ENCODE peak calls at places on chromosomes 3 and 15, in four cellular contexts. M is neural progenitor cell, E is brain microvascular endothelial cell, P is breast epithelium. D is an unnamed sample.

GRCh38 chr3:129558772-129559564 is 16.0 kb downstream of the H1-8 start:
- DNase-seq in M (no peak), E (no peak), P (no peak), D (no peak)

GRCh38 chr15:99421172-99421656 is 144.6 kb upstream of the MEF2A start:
- DNase-seq in M (peak; percentile 61), E (no peak), P (no peak), D (no peak)

GRCh38 chr3:101495552-101495951 is 17.5 kb downstream of the SENP7 start:
- DNase-seq in M (no peak), E (no peak), P (no peak), D (no peak)

GRCh38 chr3:56929809-56930615 is 128.3 kb upstream of the ARHGEF3 start:
- DNase-seq in M (no peak), E (no peak), P (no peak), D (no peak)

GRCh38 chr3:156553705-156554356 is 1.1 kb downstream of the SSR3 start:
- DNase-seq in M (no peak), E (peak; percentile 76), P (no peak), D (no peak)

GRCh38 chr3:151843275-151843674 is 29.4 kb downstream of the AADAC start:
- DNase-seq in M (no peak), E (no peak), P (no peak), D (no peak)

GRCh38 chr3:12005951-12006625 is 1.9 kb downstream of the SYN2 start:
- DNase-seq in M (no peak), E (no peak), P (no peak), D (no peak)

GRCh38 chr3:72383896-72384295 is 464.3 kb downstream of the SHQ1 start:
- DNase-seq in M (no peak), E (no peak), P (no peak), D (no peak)

DNA sequence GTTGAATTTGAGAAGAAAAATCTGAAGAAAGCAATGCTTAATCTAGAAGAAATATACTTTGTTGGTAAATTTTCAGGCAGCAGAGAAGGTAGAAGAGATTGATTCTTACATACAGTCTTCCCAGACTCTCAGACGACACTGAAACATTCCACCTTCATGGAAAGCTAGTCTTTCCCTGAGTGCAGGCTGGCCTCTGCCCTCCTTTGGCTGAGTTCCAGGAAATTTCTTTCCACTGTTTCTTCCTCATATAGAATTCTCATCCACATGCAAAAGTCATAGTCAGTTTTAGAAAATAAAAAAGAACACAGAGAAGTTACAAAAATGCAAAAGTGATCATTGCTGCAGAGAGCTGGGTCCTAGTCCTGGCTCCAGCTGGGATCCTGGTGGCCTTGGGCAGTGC is 142.5 kb upstream of the PRR23C start:
- DNase-seq in M (no peak), E (no peak), P (no peak), D (no peak)
- H3K27ac ChIP-seq in M (no peak overlapping the region), E (no peak overlapping the region), P (no peak overlapping the region), D (no peak overlapping the region)

GRCh38 chr3:36648241-36649034 is 115.9 kb downstream of the DCLK3 start:
- DNase-seq in M (no peak), E (peak; percentile 91), P (no peak), D (no peak)
- H3K27ac ChIP-seq in M (no peak overlapping the region), E (peak overlapping the region; percentile 92), P (no peak overlapping the region), D (no peak overlapping the region)

DNA sequence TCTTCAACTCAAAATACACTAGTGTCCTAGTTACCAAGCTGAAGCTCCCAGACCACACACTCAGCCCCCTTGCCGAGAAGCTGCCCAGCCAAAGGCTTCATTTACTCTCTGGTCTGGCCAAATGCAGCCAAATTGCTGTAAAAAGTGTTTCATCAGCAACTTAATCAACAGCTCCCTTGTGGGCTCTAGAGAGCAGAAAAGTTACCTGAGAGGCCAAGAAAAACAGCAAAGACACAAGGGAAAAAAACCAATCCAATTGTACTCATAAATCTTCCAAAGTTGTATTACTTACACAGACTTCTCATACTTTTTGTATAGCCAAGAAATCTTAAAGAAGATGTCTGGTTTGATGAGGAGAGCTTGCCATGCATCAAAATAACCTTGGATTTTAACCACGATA is 120.1 kb downstream of the CYP19A1 start:
- DNase-seq in M (no peak), E (no peak), P (no peak), D (no peak)
- H3K27ac ChIP-seq in M (no peak overlapping the region), E (no peak overlapping the region), P (no peak overlapping the region), D (no peak overlapping the region)

GRCh38 chr3:64533565-64534317 is 154.1 kb downstream of the ADAMTS9 start:
- DNase-seq in M (peak; percentile 95), E (peak; percentile 82), P (peak; percentile 91), D (peak; percentile 27)
- H3K27ac ChIP-seq in M (no peak overlapping the region), E (no peak overlapping the region), P (no peak overlapping the region), D (no peak overlapping the region)

GRCh38 chr15:58770857-58771620 is at the start of gene MINDY2:
- DNase-seq in M (peak; percentile 100), E (peak; percentile 98), P (peak; percentile 97), D (peak; percentile 98)
- H3K27ac ChIP-seq in M (peak within 1 kb of the TSS; percentile 84), E (peak within 1 kb of the TSS; percentile 88), P (peak within 1 kb of the TSS; percentile 97), D (peak within 1 kb of the TSS; percentile 98)

GRCh38 chr15:67005294-67005996 is 60.0 kb upstream of the SMAD3 start:
- DNase-seq in M (no peak), E (no peak), P (no peak), D (no peak)

GRCh38 chr15:67004142-67004541 is 61.3 kb upstream of the SMAD3 start:
- DNase-seq in M (no peak), E (no peak), P (no peak), D (no peak)

GRCh38 chr15:67000896-67001295 is 64.5 kb upstream of the SMAD3 start:
- DNase-seq in M (no peak), E (no peak), P (no peak), D (no peak)

GRCh38 chr15:67002379-67002778 is 63.0 kb upstream of the SMAD3 start:
- DNase-seq in M (no peak), E (no peak), P (no peak), D (no peak)

DNA sequence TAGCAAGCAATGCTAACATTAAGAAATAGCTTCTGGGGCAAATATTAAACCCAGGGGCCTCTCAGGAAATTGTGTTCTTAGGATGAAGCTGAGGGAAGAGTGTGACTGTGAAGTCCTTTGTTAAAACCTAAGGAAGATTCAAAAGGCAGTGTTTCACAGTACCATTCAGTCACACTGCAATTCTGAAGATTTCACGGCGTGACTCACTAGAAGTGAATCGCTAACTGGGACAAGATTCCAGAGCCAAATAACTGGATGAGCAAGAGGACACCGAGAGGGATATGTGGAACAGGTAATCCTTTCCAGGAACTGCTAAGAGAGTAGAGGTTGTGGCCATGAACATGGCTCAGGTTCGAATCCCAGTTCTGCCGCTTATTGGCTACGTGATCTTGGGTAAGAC is 61.8 kb upstream of the SMAD3 start:
- DNase-seq in M (no peak), E (no peak), P (no peak), D (no peak)
- H3K27ac ChIP-seq in M (no peak overlapping the region), E (no peak overlapping the region), P (no peak overlapping the region), D (no peak overlapping the region)

DNA sequence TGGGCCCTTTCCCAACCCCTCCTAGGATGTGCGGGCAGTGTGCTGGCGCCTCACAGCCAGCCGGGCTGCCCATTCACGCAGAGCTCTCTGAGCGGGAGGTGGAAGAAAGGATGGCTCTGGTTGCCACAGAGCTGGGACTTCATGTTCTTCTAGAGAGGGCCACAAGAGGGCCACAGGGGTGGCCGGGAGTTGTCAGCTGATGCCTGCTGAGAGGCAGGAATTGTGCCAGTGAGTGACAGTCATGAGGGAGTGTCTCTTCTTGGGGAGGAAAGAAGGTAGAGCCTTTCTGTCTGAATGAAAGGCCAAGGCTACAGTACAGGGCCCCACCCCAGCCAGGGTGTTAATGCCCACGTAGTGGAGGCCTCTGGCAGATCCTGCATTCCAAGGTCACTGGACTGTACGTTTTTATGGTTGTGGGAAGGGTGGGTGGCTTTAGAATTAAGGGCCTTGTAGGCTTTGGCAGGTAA is 8.3 kb downstream of the FAM131A start:
- DNase-seq in M (peak; percentile 88), E (peak; percentile 53), P (peak; percentile 75), D (peak; percentile 81)
- H3K27ac ChIP-seq in M (peak overlapping the region; percentile 71), E (no peak overlapping the region), P (no peak overlapping the region), D (peak overlapping the region; percentile 91)

DNA sequence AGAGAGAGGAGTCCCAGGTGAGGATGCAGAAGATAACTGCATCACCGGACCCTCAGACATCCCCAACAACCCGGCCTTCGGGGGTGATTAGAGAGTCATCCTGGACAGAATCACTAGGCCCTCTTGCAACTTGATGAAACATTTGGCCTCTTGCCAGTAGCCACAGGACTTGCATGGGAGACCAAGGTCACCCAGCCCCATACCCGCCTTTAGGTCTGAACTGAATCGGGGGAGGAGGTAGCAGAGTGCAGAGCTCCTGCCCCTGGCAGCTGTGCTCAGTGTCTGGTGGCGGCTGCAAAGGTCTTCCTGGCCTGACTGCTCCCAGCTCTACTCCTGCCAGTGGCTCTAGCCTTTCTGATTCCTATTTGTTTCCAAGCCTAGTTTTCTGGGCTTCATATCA is 12.4 kb downstream of the PIF1 start:
- DNase-seq in M (no peak), E (peak; percentile 3), P (no peak), D (no peak)
- H3K27ac ChIP-seq in M (no peak overlapping the region), E (no peak overlapping the region), P (no peak overlapping the region), D (no peak overlapping the region)

DNA sequence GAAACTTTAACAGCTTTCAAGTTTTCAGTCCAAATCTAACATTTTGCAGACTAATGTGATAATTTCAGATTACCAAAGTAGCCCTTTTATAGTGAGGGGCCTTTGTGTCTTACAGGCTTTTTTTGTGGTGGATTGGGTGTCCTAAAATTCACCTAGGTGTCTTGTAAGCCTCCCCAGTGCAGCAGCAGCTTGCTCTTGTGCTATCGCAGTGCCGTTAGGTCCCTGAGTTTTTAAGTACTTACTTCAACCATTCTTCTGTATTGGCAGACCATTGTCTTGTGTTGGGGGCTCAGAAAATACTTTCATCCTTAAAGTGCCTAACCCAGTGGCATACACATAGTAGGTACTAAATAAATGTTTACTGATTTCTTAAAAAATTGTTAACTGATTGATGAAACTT is 2.1 kb downstream of the PDE8A start:
- DNase-seq in M (no peak), E (no peak), P (no peak), D (no peak)
- H3K27ac ChIP-seq in M (no peak overlapping the region), E (no peak overlapping the region), P (no peak overlapping the region), D (peak overlapping the region; percentile 87)

D was measured in substantia nigra.